ENCODE peak calls at places on chromosomes 12 and 14, in five cellular contexts. E, O, D, G and Y are unnamed samples.
A peak's percentile ranks its signal among the peaks of the same experiment; 100 is the strongest.

GRCh38 chr12:105769486-105769885 is 369.3 kb downstream of the NUAK1 start:
- DNase-seq in G (no peak), E (no peak), O (no peak), D (no peak), Y (no peak)

GRCh38 chr14:95318399-95318834 is 1.3 kb downstream of the CLMN start:
- DNase-seq in G (no peak), O (no peak), E (no peak), D (no peak), Y (no peak)

GRCh38 chr12:124484526-124484953 is 82.9 kb downstream of the NCOR2 start:
- DNase-seq in O (no peak), D (no peak), E (no peak), G (no peak), Y (no peak)

GRCh38 chr14:22379727-22380126 is 209.3 kb downstream of the DAD1 start:
- DNase-seq in D (no peak), O (no peak), G (no peak), E (no peak), Y (no peak)

GRCh38 chr12:60832300-60832699 is 1236.5 kb downstream of the SLC16A7 start:
- DNase-seq in D (no peak), G (no peak), E (no peak), O (no peak), Y (no peak)

GRCh38 chr12:6974180-6974579 is 3.5 kb downstream of the EMG1 start:
- DNase-seq in D (no peak), O (no peak), G (no peak), E (no peak), Y (no peak)

GRCh38 chr12:26317942-26318565 is 122.7 kb downstream of the SSPN start:
- DNase-seq in O (no peak), G (no peak), D (no peak), E (no peak), Y (no peak)

GRCh38 chr14:58298880-58299664 is 717 bp downstream of the ARID4A start:
- DNase-seq in D (no peak), E (peak; percentile 47), G (no peak), O (peak; percentile 38), Y (no peak)

GRCh38 chr14:34043627-34044372 is 92.9 kb upstream of the EGLN3 start:
- DNase-seq in D (peak; percentile 97), E (no peak), O (peak; percentile 81), G (no peak), Y (peak; percentile 99)

GRCh38 chr12:76623929-76624328 is 64.4 kb upstream of the OSBPL8 start:
- DNase-seq in G (no peak), O (no peak), E (no peak), D (no peak), Y (no peak)

GRCh38 chr12:91178139-91178561 is 4.5 kb downstream of the DCN start:
- DNase-seq in O (no peak), D (no peak), E (no peak), G (no peak), Y (peak; percentile 6)

GRCh38 chr12:120231316-120232011 is 30.6 kb upstream of the RPLP0 start:
- DNase-seq in D (no peak), E (peak; percentile 53), G (peak; percentile 84), O (peak; percentile 85), Y (peak; percentile 53)

GRCh38 chr12:98990648-98991047 is 345.6 kb downstream of the APAF1 start:
- DNase-seq in D (no peak), G (no peak), E (no peak), O (no peak), Y (no peak)

GRCh38 chr12:8603858-8604257 is 8.8 kb downstream of the AICDA start:
- DNase-seq in E (no peak), D (no peak), O (no peak), G (no peak), Y (no peak)

GRCh38 chr12:52043386-52044212 is 7.6 kb upstream of the NR4A1 start:
- DNase-seq in O (no peak), E (no peak), D (no peak), G (no peak), Y (peak; percentile 52)

GRCh38 chr12:116434155-116435065 is 124.8 kb upstream of the MAP1LC3B2 start:
- DNase-seq in O (peak; percentile 38), G (peak; percentile 38), E (peak; percentile 63), D (no peak), Y (no peak)

GRCh38 chr12:116662612-116663144 is 75.2 kb downstream of the SPRING1 start:
- DNase-seq in G (no peak), D (no peak), E (no peak), O (peak; percentile 11), Y (peak; percentile 52)

GRCh38 chr12:33438890-33439586 is 581 bp downstream of the SYT10 start:
- DNase-seq in E (peak; percentile 57), D (no peak), O (peak; percentile 34), G (no peak), Y (no peak)

GRCh38 chr12:18998343-18999270 is 130.9 kb upstream of the PLEKHA5 start:
- DNase-seq in O (no peak), D (no peak), G (no peak), E (no peak), Y (no peak)

GRCh38 chr14:106039400-106039799 is 513.0 kb downstream of the TMEM121 start:
- DNase-seq in G (no peak), E (no peak), O (peak; percentile 11), D (no peak), Y (no peak)

GRCh38 chr14:99579077-99579836 is 24.8 kb downstream of the CCDC85C start:
- DNase-seq in G (no peak), O (no peak), D (no peak), E (no peak), Y (no peak)

GRCh38 chr12:24605916-24606315 is 343.0 kb downstream of the BCAT1 start:
- DNase-seq in D (no peak), O (no peak), G (no peak), E (no peak), Y (no peak)

DNA sequence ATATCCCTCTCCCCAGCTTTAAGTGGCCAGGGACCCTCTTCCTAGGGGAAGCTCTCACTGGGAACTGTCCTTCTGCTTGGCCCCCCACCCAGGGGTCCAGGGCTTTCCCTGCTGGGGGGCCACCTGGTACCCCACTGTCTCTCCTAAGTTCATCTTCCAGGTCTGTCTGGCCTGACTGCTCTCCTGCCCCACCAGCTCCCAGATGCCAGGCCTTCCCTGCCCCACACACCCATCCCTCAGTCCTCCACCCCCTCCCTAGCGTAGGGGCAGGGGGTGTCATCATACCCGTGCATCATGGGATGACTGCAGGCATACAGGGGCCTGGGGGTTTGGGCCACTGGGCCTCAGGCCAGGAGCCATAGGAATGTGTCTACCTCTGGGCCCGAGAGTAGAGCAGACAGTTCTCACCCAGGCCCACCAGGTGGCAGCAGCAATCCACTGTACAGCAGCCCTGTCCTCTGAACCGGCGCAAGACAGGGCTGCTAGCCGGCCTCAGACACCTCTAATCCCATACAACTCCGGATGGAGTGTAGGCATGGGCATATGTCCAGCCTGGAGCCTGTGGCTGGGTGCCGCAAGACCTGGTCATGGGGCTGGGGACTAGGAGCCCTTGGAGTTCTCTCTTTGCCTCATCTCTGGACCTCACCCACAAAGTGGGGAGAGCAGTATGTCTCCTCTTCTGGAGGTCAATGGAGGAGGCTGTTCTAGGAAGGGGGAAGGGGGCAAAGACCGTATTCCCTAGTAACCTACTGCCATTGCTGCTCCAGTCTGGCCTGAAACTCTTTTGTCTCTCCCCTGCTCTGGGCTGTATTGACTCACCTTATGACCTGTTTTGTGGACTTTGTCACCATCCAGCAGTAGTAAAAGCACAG is 10.0 kb upstream of the SMARCD1 start:
- DNase-seq in D (peak; percentile 37), E (peak; percentile 93), O (peak; percentile 82), G (no peak), Y (peak; percentile 82)
- TF ChIP-seq ATF2 in D (no peak), E (no peak), O (no peak), G (no peak), Y (no peak)

DNA sequence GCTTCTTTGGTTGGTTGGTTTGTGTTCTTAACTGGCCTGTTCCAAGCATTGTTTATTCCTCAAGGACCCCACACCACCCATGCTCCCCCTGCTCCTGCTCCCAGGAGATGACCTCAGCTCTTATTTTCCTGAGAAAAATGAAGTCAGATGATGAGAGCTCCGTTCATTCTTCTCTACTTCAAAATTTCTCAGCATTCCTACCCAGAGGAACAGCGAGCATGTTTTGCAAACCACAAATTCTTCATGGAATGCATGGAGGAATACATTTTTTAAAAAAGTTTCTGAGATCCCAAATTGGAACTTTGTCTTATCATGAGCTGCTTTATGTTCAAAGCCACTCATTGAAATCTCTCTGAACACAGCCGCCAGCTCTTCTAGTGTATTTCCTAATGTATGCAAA is 44.9 kb downstream of the SYNE2 start:
- DNase-seq in O (no peak), G (no peak), D (no peak), E (no peak), Y (no peak)
- TF ChIP-seq ATF2 in O (no peak), G (no peak), D (no peak), E (no peak), Y (no peak)

GRCh38 chr12:56803750-56804149 is 40.6 kb downstream of the HSD17B6 start:
- DNase-seq in G (no peak), O (no peak), D (no peak), E (no peak), Y (no peak)
- TF ChIP-seq ATF2 in G (no peak), O (no peak), D (no peak), E (no peak), Y (no peak)

GRCh38 chr14:26531894-26532293 is 65.9 kb downstream of the NOVA1 start:
- DNase-seq in G (no peak), E (no peak), O (no peak), D (no peak), Y (peak; percentile 13)
- TF ChIP-seq ATF2 in G (no peak), E (no peak), O (no peak), D (no peak), Y (no peak)

GRCh38 chr14:29311983-29312382 is 545.4 kb downstream of the FOXG1 start:
- DNase-seq in D (no peak), E (no peak), G (no peak), O (no peak), Y (no peak)

GRCh38 chr14:29310757-29311156 is 544.2 kb downstream of the FOXG1 start:
- DNase-seq in D (no peak), E (no peak), O (no peak), G (no peak), Y (no peak)

DNA sequence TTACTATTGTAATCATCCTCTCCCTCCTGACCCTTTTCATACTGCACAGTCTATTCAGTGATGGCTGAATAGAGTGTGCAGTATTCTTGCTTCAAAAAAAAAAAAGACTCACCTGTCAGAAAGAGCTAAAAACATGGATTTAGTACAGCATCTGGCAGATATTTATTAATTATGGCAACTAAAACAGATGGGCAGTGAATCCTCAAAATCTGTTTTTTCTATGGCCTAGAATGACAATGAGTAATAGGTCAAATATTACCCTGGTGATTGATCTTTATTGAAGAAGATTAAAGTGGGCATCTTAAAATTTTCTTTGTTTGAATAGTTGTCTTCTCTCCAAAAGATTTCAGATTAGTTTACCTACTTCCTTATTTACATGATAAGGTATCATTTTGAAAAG is 543.6 kb downstream of the FOXG1 start:
- DNase-seq in D (no peak), E (no peak), G (no peak), O (no peak), Y (no peak)
- TF ChIP-seq ATF2 in D (no peak), E (no peak), G (no peak), O (no peak), Y (no peak)

GRCh38 chr14:75165586-75166391 is 10.6 kb downstream of the TMED10 start:
- DNase-seq in O (no peak), D (no peak), E (no peak), G (no peak), Y (no peak)
- TF ChIP-seq ATF2 in O (no peak), D (no peak), E (no peak), G (no peak), Y (no peak)